ENCODE peak calls at places on chromosome 11, in eight cellular contexts. R, M, D, K, H, E, Q and O are unnamed samples.

GRCh38 chr11:72069200-72069599 is 11.1 kb downstream of the NUMA1 start:
- DNase-seq in M (no peak), R (no peak), Q (no peak), D (no peak), K (peak; percentile 15), H (no peak), E (no peak), O (no peak)

GRCh38 chr11:10612217-10612862 is 43.9 kb upstream of the LYVE1 start:
- DNase-seq in H (no peak), K (no peak), Q (no peak), D (no peak), R (no peak), E (no peak), M (no peak), O (no peak)

GRCh38 chr11:128852327-128853023 is 14.6 kb downstream of the KCNJ1 start:
- DNase-seq in H (no peak), E (no peak), M (no peak), D (no peak), K (no peak), R (no peak), Q (no peak), O (no peak)

GRCh38 chr11:64438986-64439771 is 80.2 kb downstream of the RPS6KA4 start:
- DNase-seq in Q (no peak), R (no peak), E (no peak), D (no peak), M (no peak), H (no peak), K (no peak), O (no peak)

GRCh38 chr11:6667733-6668374 is 12.2 kb upstream of the DCHS1 start:
- DNase-seq in R (peak; percentile 52), Q (no peak), M (peak; percentile 33), H (no peak), D (no peak), E (no peak), K (peak; percentile 6), O (peak; percentile 26)

GRCh38 chr11:107860688-107861087 is 2.1 kb upstream of the SLC35F2 start:
- DNase-seq in D (no peak), K (no peak), H (no peak), R (no peak), M (no peak), Q (no peak), E (no peak), O (no peak)

GRCh38 chr11:17162376-17162775 is 45.4 kb downstream of the PIK3C2A start:
- DNase-seq in R (no peak), D (no peak), E (no peak), H (no peak), K (no peak), M (no peak), Q (no peak), O (no peak)

GRCh38 chr11:120744016-120744994 is 232.8 kb downstream of the GRIK4 start:
- DNase-seq in R (no peak), M (no peak), D (peak; percentile 9), Q (no peak), K (no peak), E (no peak), H (no peak), O (no peak)

GRCh38 chr11:134139303-134139872 is 70.5 kb downstream of the JAM3 start:
- DNase-seq in K (no peak), Q (no peak), H (no peak), E (no peak), D (no peak), M (no peak), R (no peak), O (no peak)

GRCh38 chr11:126147268-126148111 is 64.0 kb downstream of the RPUSD4 start:
- DNase-seq in D (no peak), M (no peak), Q (no peak), K (no peak), R (no peak), E (no peak), H (no peak), O (no peak)

GRCh38 chr11:120756931-120757330 is 245.4 kb downstream of the GRIK4 start:
- DNase-seq in Q (no peak), H (no peak), D (no peak), M (no peak), E (no peak), R (no peak), K (no peak), O (no peak)

GRCh38 chr11:12200359-12201015 is 90.1 kb downstream of the MICAL2 start:
- DNase-seq in K (peak; percentile 15), Q (peak; percentile 63), R (peak; percentile 49), M (no peak), D (no peak), E (peak; percentile 73), H (no peak), O (no peak)

GRCh38 chr11:118047749-118048148 is 29.1 kb upstream of the TMPRSS4 start:
- DNase-seq in K (no peak), Q (no peak), M (no peak), H (no peak), R (no peak), D (no peak), E (no peak), O (no peak)

GRCh38 chr11:68206211-68206610 is 6.9 kb downstream of the KMT5B start:
- DNase-seq in E (peak; percentile 82), Q (peak; percentile 55), H (no peak), D (peak; percentile 43), K (peak; percentile 53), R (peak; percentile 63), M (no peak), O (peak; percentile 45)

GRCh38 chr11:115699733-115700132 is 195.5 kb upstream of the CADM1 start:
- DNase-seq in M (no peak), E (no peak), R (peak; percentile 86), D (no peak), K (no peak), H (no peak), Q (no peak), O (no peak)

GRCh38 chr11:78110830-78111229 is 28.6 kb downstream of the ALG8 start:
- DNase-seq in D (no peak), H (no peak), R (peak; percentile 3), M (no peak), E (no peak), Q (no peak), K (no peak), O (no peak)

GRCh38 chr11:5507177-5507576 is 2.6 kb downstream of the UBQLN3 start:
- DNase-seq in M (no peak), H (no peak), Q (no peak), R (no peak), D (no peak), K (no peak), E (no peak), O (no peak)